ENCODE peak calls at places on chromosomes 6 and 20, in six cellular contexts. T, R, E, L, X and C are unnamed samples.

GRCh38 chr20:50915424-50915823 is 15.8 kb downstream of the ADNP start:
- DNase-seq in T (peak), R (no peak), E (no peak), L (peak), X (no peak), C (no peak)

GRCh38 chr6:142885182-142885867 is 59.7 kb downstream of the HIVEP2 start:
- DNase-seq in T (peak), R (no peak), E (peak), L (peak), X (no peak), C (no peak)

GRCh38 chr6:147204060-147204785 is at the start of gene STXBP5:
- DNase-seq in T (no peak), R (peak), E (peak), L (peak), X (peak), C (peak)

GRCh38 chr6:159044899-159045727 is at the start of gene TAGAP:
- DNase-seq in T (peak), R (no peak), E (no peak), L (no peak), X (peak), C (no peak)

GRCh38 chr20:9147553-9148024 is 78.7 kb downstream of the PLCB4 start:
- DNase-seq in T (peak), R (no peak), E (no peak), L (peak), X (no peak), C (no peak)

GRCh38 chr20:19928379-19929360 is 88.5 kb upstream of the NAA20 start:
- DNase-seq in T (no peak), R (no peak), E (no peak), L (no peak), X (no peak), C (no peak)

GRCh38 chr6:137043710-137044365 is 927 bp downstream of the IL20RA start:
- DNase-seq in T (peak), R (peak), E (peak), L (no peak), X (peak), C (peak)

GRCh38 chr6:158854214-158855101 is 35.3 kb upstream of the EZR start:
- DNase-seq in T (no peak), R (no peak), E (no peak), L (peak), X (no peak), C (no peak)

GRCh38 chr20:13059398-13060136 is 50.8 kb downstream of the SPTLC3 start:
- DNase-seq in T (no peak), R (no peak), E (no peak), L (no peak), X (no peak), C (no peak)

GRCh38 chr6:22632561-22632960 is 63.2 kb downstream of the HDGFL1 start:
- DNase-seq in T (no peak), R (no peak), E (peak), L (no peak), X (no peak), C (no peak)